ENCODE peak calls at places on chromosomes 16 and 17, in five cellular contexts. O is ecto neural progenitor cell; Y is PC-9; A is effector memory CD4-positive, alpha-beta T cell; P is omental fat pad. J is an unnamed sample.

GRCh38 chr17:76714822-76715461 is 4.2 kb upstream of the MXRA7 start:
- DNase-seq in O (peak; percentile 77), Y (peak; percentile 61), A (peak; percentile 42), P (peak; percentile 92), J (peak; percentile 70)

GRCh38 chr16:83315271-83315670 is 492.5 kb upstream of the HSBP1 start:
- DNase-seq in O (no peak), Y (no peak), A (no peak), P (no peak), J (no peak)

GRCh38 chr17:18026408-18026776 is 12.6 kb downstream of the ATPAF2 start:
- DNase-seq in O (no peak), Y (no peak), A (no peak), P (no peak), J (no peak)

GRCh38 chr16:85123891-85124635 is 11.8 kb upstream of the CIBAR2 start:
- DNase-seq in O (no peak), Y (peak; percentile 48), A (no peak), P (no peak), J (no peak)

GRCh38 chr16:54417384-54417783 is 130.8 kb upstream of the IRX3 start:
- DNase-seq in O (no peak), Y (no peak), A (no peak), P (no peak), J (no peak)

GRCh38 chr17:420479-421175 is 68.0 kb upstream of the RPH3AL start:
- DNase-seq in O (no peak), Y (no peak), A (no peak), P (no peak), J (no peak)

GRCh38 chr16:21267298-21267697 is 10.8 kb downstream of the CRYM start:
- DNase-seq in O (no peak), Y (no peak), A (no peak), P (no peak), J (no peak)

GRCh38 chr17:74451557-74451956 is 14.9 kb upstream of the CD300A start:
- DNase-seq in O (no peak), Y (no peak), A (no peak), P (no peak), J (no peak)

GRCh38 chr17:10172241-10172741 is 26.1 kb downstream of the GAS7 start:
- DNase-seq in O (no peak), Y (no peak), A (no peak), P (no peak), J (no peak)

GRCh38 chr16:46899443-46900143 is 15.4 kb downstream of the GPT2 start:
- DNase-seq in O (no peak), Y (no peak), A (no peak), P (no peak), J (no peak)

J was measured in G401.